ENCODE peak calls at places on chromosome 22, in seven cellular contexts. Q, C, S, B, R, Y and U are unnamed samples.

GRCh38 chr22:21920341-21921183 is 32.1 kb downstream of the PPM1F start:
- DNase-seq in Q (no peak), C (no peak), S (no peak), B (no peak), R (no peak), Y (no peak), U (no peak)

GRCh38 chr22:24437820-24438328 is 10.5 kb downstream of the ADORA2A start:
- DNase-seq in Q (no peak), C (no peak), S (no peak), B (no peak), R (peak; percentile 90), Y (peak; percentile 16), U (no peak)

GRCh38 chr22:27748355-27749168 is 53.0 kb downstream of the MN1 start:
- DNase-seq in Q (peak; percentile 72), C (no peak), S (no peak), B (no peak), R (no peak), Y (peak; percentile 87), U (no peak)

GRCh38 chr22:38029901-38030300 is 27.3 kb upstream of the PICK1 start:
- DNase-seq in Q (no peak), C (no peak), S (no peak), B (no peak), R (no peak), Y (no peak), U (no peak)

GRCh38 chr22:39778055-39778454 is 115.5 kb downstream of the ENTHD1 start:
- DNase-seq in Q (no peak), C (no peak), S (no peak), B (no peak), R (no peak), Y (no peak), U (no peak)

GRCh38 chr22:36329217-36330078 is 58.3 kb downstream of the MYH9 start:
- DNase-seq in Q (no peak), C (peak; percentile 65), S (peak; percentile 67), B (peak; percentile 83), R (no peak), Y (peak; percentile 80), U (peak; percentile 76)

GRCh38 chr22:50304528-50305392 is 2.7 kb downstream of the PLXNB2 start:
- DNase-seq in Q (no peak), C (no peak), S (peak; percentile 79), B (peak; percentile 60), R (peak; percentile 47), Y (peak; percentile 47), U (no peak)

GRCh38 chr22:35160268-35160667 is 94.3 kb downstream of the ISX start:
- DNase-seq in Q (no peak), C (no peak), S (no peak), B (no peak), R (peak; percentile 28), Y (no peak), U (no peak)

GRCh38 chr22:46792841-46793261 is 30.4 kb downstream of the TBC1D22A start:
- DNase-seq in Q (no peak), C (no peak), S (no peak), B (no peak), R (no peak), Y (no peak), U (no peak)

GRCh38 chr22:49392841-49393510 is 434.7 kb downstream of the BRD1 start:
- DNase-seq in Q (no peak), C (no peak), S (no peak), B (no peak), R (no peak), Y (no peak), U (no peak)

GRCh38 chr22:33455036-33455435 is 396.9 kb upstream of the SYN3 start:
- DNase-seq in Q (no peak), C (no peak), S (no peak), B (no peak), R (no peak), Y (no peak), U (no peak)

GRCh38 chr22:19407649-19408606 is 23.6 kb downstream of the HIRA start:
- DNase-seq in Q (no peak), C (no peak), S (peak; percentile 58), B (no peak), R (no peak), Y (peak; percentile 13), U (no peak)

GRCh38 chr22:30017375-30017774 is 62.9 kb upstream of the HORMAD2 start:
- DNase-seq in Q (no peak), C (no peak), S (no peak), B (no peak), R (no peak), Y (peak; percentile 37), U (no peak)

GRCh38 chr22:47850644-47851151 is 1088.2 kb downstream of the TBC1D22A start:
- DNase-seq in Q (no peak), C (no peak), S (no peak), B (no peak), R (no peak), Y (no peak), U (no peak)

GRCh38 chr22:50315289-50316113 is 8.1 kb upstream of the PLXNB2 start:
- DNase-seq in Q (no peak), C (no peak), S (no peak), B (no peak), R (peak; percentile 69), Y (no peak), U (no peak)

GRCh38 chr22:38867496-38868285 is 4.3 kb downstream of the CBX6 start:
- DNase-seq in Q (no peak), C (no peak), S (no peak), B (no peak), R (no peak), Y (no peak), U (no peak)

GRCh38 chr22:23038334-23038642 is 32.0 kb upstream of the GNAZ start:
- DNase-seq in Q (no peak), C (no peak), S (no peak), B (no peak), R (no peak), Y (no peak), U (no peak)

GRCh38 chr22:27754247-27754887 is 47.2 kb downstream of the MN1 start:
- DNase-seq in Q (no peak), C (no peak), S (no peak), B (no peak), R (no peak), Y (no peak), U (no peak)

GRCh38 chr22:37747090-37747714 is 50.4 kb downstream of the TRIOBP start:
- DNase-seq in Q (no peak), C (no peak), S (peak; percentile 55), B (peak; percentile 61), R (no peak), Y (peak; percentile 57), U (peak; percentile 67)

GRCh38 chr22:44111562-44112155 is 69.1 kb upstream of the PARVG start:
- DNase-seq in Q (no peak), C (no peak), S (no peak), B (no peak), R (no peak), Y (no peak), U (no peak)

GRCh38 chr22:38040953-38041759 is 16.0 kb upstream of the PICK1 start:
- DNase-seq in Q (no peak), C (no peak), S (no peak), B (no peak), R (no peak), Y (no peak), U (no peak)

GRCh38 chr22:17827466-17827865 is 53.2 kb upstream of the BID start:
- DNase-seq in Q (no peak), C (no peak), S (peak; percentile 51), B (no peak), R (no peak), Y (no peak), U (no peak)

GRCh38 chr22:47698906-47699305 is 936.5 kb downstream of the TBC1D22A start:
- DNase-seq in Q (no peak), C (no peak), S (no peak), B (no peak), R (no peak), Y (no peak), U (no peak)

GRCh38 chr22:50612715-50613221 is 12.2 kb downstream of the MAPK8IP2 start:
- DNase-seq in Q (no peak), C (no peak), S (no peak), B (no peak), R (peak; percentile 39), Y (no peak), U (no peak)

GRCh38 chr22:27561301-27561820 is 240.2 kb downstream of the MN1 start:
- DNase-seq in Q (no peak), C (no peak), S (no peak), B (no peak), R (no peak), Y (no peak), U (no peak)

GRCh38 chr22:32623943-32624342 is 149.3 kb downstream of the FBXO7 start:
- DNase-seq in Q (peak; percentile 91), C (no peak), S (peak; percentile 68), B (peak; percentile 78), R (no peak), Y (peak; percentile 98), U (no peak)

GRCh38 chr22:19579113-19579811 is 55.1 kb upstream of the CLDN5 start:
- DNase-seq in Q (no peak), C (no peak), S (no peak), B (no peak), R (no peak), Y (no peak), U (no peak)

GRCh38 chr22:20424937-20425587 is 12.6 kb downstream of the SCARF2 start:
- DNase-seq in Q (no peak), C (no peak), S (peak; percentile 47), B (no peak), R (no peak), Y (no peak), U (no peak)

GRCh38 chr22:42383287-42383686 is 48.9 kb downstream of the NFAM1 start:
- DNase-seq in Q (no peak), C (no peak), S (no peak), B (no peak), R (no peak), Y (no peak), U (no peak)

GRCh38 chr22:46737105-46737975 is 712 bp downstream of the CERK start:
- DNase-seq in Q (no peak), C (peak; percentile 56), S (no peak), B (peak; percentile 61), R (peak; percentile 69), Y (peak; percentile 71), U (peak; percentile 40)

GRCh38 chr22:45201678-45202332 is 38.1 kb downstream of the NUP50 start:
- DNase-seq in Q (no peak), C (no peak), S (no peak), B (peak; percentile 86), R (no peak), Y (peak; percentile 15), U (no peak)

GRCh38 chr22:17443413-17444203 is 74.3 kb downstream of the CECR2 start:
- DNase-seq in Q (no peak), C (no peak), S (no peak), B (no peak), R (no peak), Y (no peak), U (no peak)

GRCh38 chr22:46618667-46619066 is 1.5 kb upstream of the GRAMD4 start:
- DNase-seq in Q (no peak), C (no peak), S (peak; percentile 87), B (no peak), R (no peak), Y (no peak), U (no peak)

GRCh38 chr22:27377501-27377900 is 424.1 kb downstream of the MN1 start:
- DNase-seq in Q (no peak), C (no peak), S (no peak), B (no peak), R (no peak), Y (no peak), U (no peak)

GRCh38 chr22:38706101-38706884 is 549 bp downstream of the GTPBP1 start:
- DNase-seq in Q (no peak), C (peak; percentile 36), S (peak; percentile 51), B (peak; percentile 61), R (peak; percentile 47), Y (peak; percentile 78), U (peak; percentile 52)

GRCh38 chr22:23216331-23217170 is 36.2 kb downstream of the BCR start:
- DNase-seq in Q (no peak), C (peak; percentile 52), S (no peak), B (no peak), R (peak; percentile 82), Y (no peak), U (no peak)

GRCh38 chr22:32926600-32926999 is 125.1 kb downstream of the TIMP3 start:
- DNase-seq in Q (no peak), C (no peak), S (no peak), B (peak; percentile 31), R (peak; percentile 64), Y (peak; percentile 67), U (peak; percentile 45)